ENCODE peak calls at places on chromosome 11, in four cellular contexts. B is WTC11, Z is progenitor cell of endocrine pancreas, K is stomach. W is an unnamed sample.

GRCh38 chr11:125053167-125053566 is 9.9 kb upstream of the SLC37A2 start:
- DNase-seq in B (no peak), Z (no peak), K (no peak), W (no peak)

GRCh38 chr11:45371251-45371749 is 85.2 kb upstream of the SYT13 start:
- DNase-seq in B (peak; percentile 93), Z (peak; percentile 86), K (peak; percentile 65), W (peak; percentile 87)

GRCh38 chr11:33248416-33248957 is 8.7 kb upstream of the HIPK3 start:
- DNase-seq in B (no peak), Z (no peak), K (no peak), W (no peak)

GRCh38 chr11:73866586-73866996 is 10.1 kb downstream of the COA4 start:
- DNase-seq in B (no peak), Z (no peak), K (no peak), W (no peak)

GRCh38 chr11:75198278-75198948 is 42.2 kb upstream of the TPBGL start:
- DNase-seq in B (no peak), Z (no peak), K (no peak), W (no peak)

GRCh38 chr11:108973402-108974119 is 308.7 kb downstream of the DDX10 start:
- DNase-seq in B (no peak), Z (no peak), K (no peak), W (no peak)

GRCh38 chr11:62398011-62398994 is 20.5 kb upstream of the SCGB1A1 start:
- DNase-seq in B (no peak), Z (no peak), K (no peak), W (no peak)

GRCh38 chr11:22785251-22785650 is 44.4 kb downstream of the SVIP start:
- DNase-seq in B (no peak), Z (no peak), K (no peak), W (no peak)

GRCh38 chr11:1879941-1880720 is 11.6 kb downstream of the PRR33 start:
- DNase-seq in B (no peak), Z (no peak), K (no peak), W (no peak)

GRCh38 chr11:80383655-80384054 is 942.8 kb upstream of the TENM4 start:
- DNase-seq in B (no peak), Z (no peak), K (no peak), W (no peak)

GRCh38 chr11:65574963-65575567 is 788 bp upstream of the EHBP1L1 start:
- DNase-seq in B (no peak), Z (no peak), K (peak; percentile 73), W (no peak)

GRCh38 chr11:72630104-72630852 is 43.9 kb downstream of the PDE2A start:
- DNase-seq in B (no peak), Z (no peak), K (no peak), W (no peak)

GRCh38 chr11:65089621-65090020 is 5.6 kb downstream of the ZFPL1 start:
- DNase-seq in B (no peak), Z (no peak), K (no peak), W (no peak)

GRCh38 chr11:63814383-63814736 is 1.1 kb downstream of the SPINDOC start:
- DNase-seq in B (no peak), Z (no peak), K (no peak), W (no peak)

GRCh38 chr11:130947058-130947457 is 30.8 kb upstream of the SNX19 start:
- DNase-seq in B (no peak), Z (no peak), K (no peak), W (no peak)

GRCh38 chr11:28922351-28922981 is 814.3 kb downstream of the METTL15 start:
- DNase-seq in B (no peak), Z (no peak), K (no peak), W (no peak)

GRCh38 chr11:19352072-19352735 is 111.5 kb upstream of the E2F8 start:
- DNase-seq in B (no peak), Z (no peak), K (no peak), W (no peak)

GRCh38 chr11:119885861-119886567 is 157.0 kb upstream of the NECTIN1 start:
- DNase-seq in B (no peak), Z (no peak), K (no peak), W (no peak)

GRCh38 chr11:134908583-134908982 is 496.5 kb upstream of the B3GAT1 start:
- DNase-seq in B (no peak), Z (no peak), K (no peak), W (no peak)

GRCh38 chr11:14611939-14612338 is 31.7 kb upstream of the PDE3B start:
- DNase-seq in B (no peak), Z (no peak), K (no peak), W (no peak)

GRCh38 chr11:84471501-84471900 is 1155.6 kb downstream of the DLG2 start:
- DNase-seq in B (no peak), Z (no peak), K (no peak), W (no peak)

GRCh38 chr11:84465040-84465439 is 1162.1 kb downstream of the DLG2 start:
- DNase-seq in B (no peak), Z (no peak), K (no peak), W (no peak)

DNA sequence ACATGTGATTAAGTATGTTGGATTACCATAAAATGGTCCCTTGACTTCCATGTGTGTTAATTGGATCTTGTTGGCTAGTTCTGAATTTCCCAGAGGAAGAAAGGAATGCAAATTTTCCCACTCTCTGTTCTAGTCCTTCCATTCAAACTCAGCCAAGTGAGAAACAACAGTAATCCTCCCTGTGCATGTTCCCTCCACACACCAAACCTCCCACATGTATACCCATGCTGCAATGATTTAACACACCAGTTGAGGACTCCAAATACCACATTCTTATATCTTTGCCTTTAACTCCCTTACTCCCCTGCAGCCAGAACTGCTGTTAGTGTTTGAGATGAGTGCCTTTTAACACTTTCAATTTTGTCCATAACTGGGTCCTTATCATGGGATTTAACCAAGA is 1158.9 kb downstream of the DLG2 start:
- DNase-seq in B (no peak), Z (no peak), K (no peak), W (no peak)
- TF ChIP-seq CTCF in B (no peak), Z (no peak), K (no peak), W (no peak)

DNA sequence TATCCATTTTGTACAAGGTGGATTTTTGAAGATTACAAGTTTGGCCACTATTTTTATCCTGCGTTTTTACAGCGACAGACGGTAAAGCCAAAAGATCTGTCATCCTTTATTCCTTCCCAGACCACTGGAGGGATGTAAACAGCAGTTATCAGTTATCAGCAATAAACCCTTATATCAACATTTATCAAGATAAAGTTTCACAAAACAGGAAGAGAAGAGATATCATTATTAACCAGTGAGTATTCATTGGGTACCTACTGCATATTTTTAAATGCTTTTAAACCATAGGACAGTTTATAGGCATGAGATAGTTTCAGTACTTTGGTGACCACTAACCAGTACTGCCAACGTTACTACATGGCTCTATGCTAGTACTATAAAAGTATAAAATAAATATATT is 5.9 kb upstream of the REXO2 start:
- DNase-seq in B (no peak), Z (no peak), K (no peak), W (no peak)
- TF ChIP-seq CTCF in B (no peak), Z (no peak), K (no peak), W (no peak)

DNA sequence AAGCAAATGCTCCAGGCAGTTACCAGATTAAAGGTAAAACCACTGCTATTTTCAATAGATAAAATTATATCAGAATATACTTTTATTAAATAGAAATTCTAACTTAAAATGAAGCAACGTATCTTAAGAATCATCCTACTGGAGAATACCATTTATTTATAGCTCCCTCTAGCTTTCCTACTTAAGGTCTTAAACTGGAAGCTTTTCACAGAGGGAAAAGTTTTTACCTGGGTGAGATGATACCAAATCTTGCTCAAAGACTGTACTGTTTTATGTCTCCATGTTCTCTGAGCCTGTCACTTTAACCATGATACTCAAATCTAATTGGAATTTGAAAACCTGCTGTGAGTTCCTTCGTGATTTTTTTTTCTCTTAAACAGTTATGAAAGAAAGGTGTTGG is 291.8 kb downstream of the AASDHPPT start:
- DNase-seq in B (no peak), Z (no peak), K (no peak), W (no peak)
- TF ChIP-seq CTCF in B (no peak), Z (no peak), K (no peak), W (no peak)

GRCh38 chr11:70547821-70548670 is 149.7 kb downstream of the CTTN start:
- DNase-seq in B (no peak), Z (no peak), K (peak; percentile 48), W (no peak)
- TF ChIP-seq CTCF in B (no peak), Z (no peak), K (no peak), W (no peak)

GRCh38 chr11:26286472-26287066 is 45.4 kb upstream of the ANO3 start:
- DNase-seq in B (peak; percentile 29), Z (no peak), K (no peak), W (no peak)
- TF ChIP-seq CTCF in B (no peak), Z (peak; percentile 61), K (peak; percentile 9), W (peak; percentile 71)

DNA sequence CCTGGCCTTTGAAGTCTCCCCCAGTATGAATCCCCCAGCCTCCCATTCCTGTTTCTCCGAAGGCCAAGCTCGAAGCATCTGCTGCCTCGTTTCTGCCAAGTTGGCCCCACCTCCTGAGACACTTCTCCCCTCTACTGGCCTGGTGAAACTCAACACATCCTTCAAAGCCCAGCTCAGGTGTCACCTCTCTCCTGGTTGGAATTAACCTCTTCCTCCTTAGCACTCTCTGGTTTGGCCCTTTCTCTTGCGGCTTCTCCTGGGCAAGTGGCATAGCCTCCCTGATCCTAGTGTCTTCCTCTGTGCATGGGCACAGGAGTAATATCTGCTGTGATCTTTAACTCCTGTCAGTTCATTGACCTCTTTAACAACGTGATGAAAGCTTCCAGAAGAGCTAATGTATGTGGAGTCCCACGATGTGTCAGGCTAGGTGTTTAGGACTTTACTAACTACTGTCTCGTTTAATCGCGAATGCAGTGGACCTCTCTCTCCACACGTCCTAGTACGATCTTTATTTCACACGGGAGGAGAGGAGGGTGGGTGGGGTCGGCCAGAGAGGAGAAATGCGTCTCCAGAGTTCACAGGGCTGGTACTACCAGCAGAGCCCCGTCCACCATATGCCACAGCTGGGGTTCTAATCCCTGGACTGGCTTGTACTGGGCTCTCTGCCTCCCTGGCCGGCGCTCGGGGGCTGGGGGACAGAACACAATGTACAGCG is 824 bp upstream of the PTPRJ start:
- DNase-seq in B (peak; percentile 44), Z (no peak), K (no peak), W (no peak)
- TF ChIP-seq CTCF in B (no peak), Z (no peak), K (no peak), W (no peak)